ENCODE peak calls at places on chromosomes 1 and 21, in six cellular contexts. Q, B, M, V, I and S are unnamed samples.

GRCh38 chr1:78122389-78122788 is 76.6 kb downstream of the GIPC2 start:
- DNase-seq in B (no peak), M (no peak), Q (no peak), V (no peak), I (no peak), S (no peak)

GRCh38 chr1:194295690-194296089 is 1109.3 kb upstream of the B3GALT2 start:
- DNase-seq in M (no peak), V (no peak), Q (peak), I (peak), B (no peak), S (no peak)

GRCh38 chr21:15740383-15740782 is 10.6 kb downstream of the USP25 start:
- DNase-seq in V (no peak), B (no peak), I (no peak), Q (no peak), M (no peak), S (no peak)

GRCh38 chr21:27734146-27734545 is 767.3 kb upstream of the ADAMTS5 start:
- DNase-seq in Q (no peak), M (no peak), I (no peak), B (no peak), V (peak), S (peak)

GRCh38 chr1:204466416-204467405 is 27.9 kb downstream of the PIK3C2B start:
- DNase-seq in I (no peak), V (no peak), B (peak), Q (no peak), M (peak), S (no peak)

GRCh38 chr1:53661496-53661895 is 77.5 kb downstream of the GLIS1 start:
- DNase-seq in M (no peak), Q (no peak), V (no peak), I (no peak), B (no peak), S (no peak)

GRCh38 chr1:51861669-51862068 is 16.9 kb downstream of the NRDC start:
- DNase-seq in Q (no peak), I (no peak), M (no peak), B (no peak), V (no peak), S (no peak)

GRCh38 chr1:165467706-165468105 is 22.8 kb upstream of the RXRG start:
- DNase-seq in B (no peak), Q (no peak), M (no peak), I (no peak), V (no peak), S (no peak)

GRCh38 chr1:116764466-116764896 is 10.3 kb downstream of the CD2 start:
- DNase-seq in B (no peak), I (no peak), V (no peak), Q (no peak), M (no peak), S (no peak)

GRCh38 chr1:22876359-22877111 is 96.1 kb downstream of the LACTBL1 start:
- DNase-seq in I (no peak), M (no peak), V (no peak), Q (peak), B (no peak), S (peak)

GRCh38 chr21:31714741-31715365 is 17.1 kb downstream of the SCAF4 start:
- DNase-seq in Q (no peak), V (no peak), I (no peak), B (no peak), M (no peak), S (no peak)

GRCh38 chr1:206514821-206515387 is 7.6 kb downstream of the RASSF5 start:
- DNase-seq in B (no peak), I (no peak), V (no peak), Q (no peak), M (no peak), S (no peak)

GRCh38 chr1:236515443-236515958 is 8.3 kb upstream of the LGALS8 start:
- DNase-seq in B (no peak), Q (peak), M (no peak), V (no peak), I (no peak), S (no peak)

GRCh38 chr1:230822092-230822581 is 46.2 kb downstream of the C1orf198 start:
- DNase-seq in Q (no peak), B (no peak), M (no peak), V (peak), I (no peak), S (peak)

GRCh38 chr1:221097479-221098281 is 218.4 kb downstream of the HLX start:
- DNase-seq in M (no peak), V (peak), I (no peak), B (no peak), Q (no peak), S (peak)

GRCh38 chr1:158248122-158248521 is 6.1 kb upstream of the CD1A start:
- DNase-seq in I (peak), Q (no peak), B (no peak), M (no peak), V (no peak), S (no peak)

GRCh38 chr1:220879090-220879508 is at the start of gene HLX:
- DNase-seq in B (peak), I (peak), M (peak), V (peak), Q (peak), S (peak)

GRCh38 chr1:25431495-25432363 is 1.0 kb downstream of the MACO1 start:
- DNase-seq in Q (peak), B (no peak), V (no peak), I (peak), M (no peak), S (no peak)

GRCh38 chr1:111621050-111621449 is 1.5 kb downstream of the RAP1A start:
- DNase-seq in Q (no peak), B (no peak), I (no peak), V (no peak), M (no peak), S (no peak)

GRCh38 chr1:100130552-100131077 is 2.1 kb downstream of the SASS6 start:
- DNase-seq in I (no peak), M (no peak), V (peak), B (no peak), Q (no peak), S (no peak)

GRCh38 chr1:11571906-11572616 is 82.2 kb downstream of the FBXO2 start:
- DNase-seq in V (no peak), M (no peak), B (no peak), Q (no peak), I (no peak), S (no peak)
- TF ChIP-seq CTCF in V (no peak), M (no peak), B (no peak), Q (no peak), I (no peak), S (no peak)

GRCh38 chr1:37480125-37480466 is 5.7 kb downstream of the ZC3H12A start:
- DNase-seq in Q (peak), M (no peak), I (no peak), B (no peak), V (no peak), S (no peak)
- TF ChIP-seq CTCF in Q (no peak), M (no peak), I (no peak), B (no peak), V (no peak), S (no peak)

GRCh38 chr1:46413596-46413985 is 19.5 kb downstream of the FAAH start:
- DNase-seq in I (no peak), M (no peak), B (no peak), V (no peak), Q (no peak), S (no peak)
- TF ChIP-seq CTCF in I (no peak), M (peak), B (peak), V (peak), Q (no peak), S (no peak)

GRCh38 chr1:156065212-156065611 is 4.3 kb downstream of the RAB25 start:
- DNase-seq in Q (no peak), B (no peak), V (no peak), M (no peak), I (no peak), S (no peak)
- TF ChIP-seq CTCF in Q (no peak), B (no peak), V (no peak), M (no peak), I (no peak), S (no peak)

GRCh38 chr1:151189638-151190445 is at the start of gene VPS72:
- DNase-seq in M (peak), B (peak), V (peak), Q (peak), I (peak), S (peak)
- TF ChIP-seq CTCF in M (peak), B (peak), V (no peak), Q (peak), I (no peak), S (no peak)

DNA sequence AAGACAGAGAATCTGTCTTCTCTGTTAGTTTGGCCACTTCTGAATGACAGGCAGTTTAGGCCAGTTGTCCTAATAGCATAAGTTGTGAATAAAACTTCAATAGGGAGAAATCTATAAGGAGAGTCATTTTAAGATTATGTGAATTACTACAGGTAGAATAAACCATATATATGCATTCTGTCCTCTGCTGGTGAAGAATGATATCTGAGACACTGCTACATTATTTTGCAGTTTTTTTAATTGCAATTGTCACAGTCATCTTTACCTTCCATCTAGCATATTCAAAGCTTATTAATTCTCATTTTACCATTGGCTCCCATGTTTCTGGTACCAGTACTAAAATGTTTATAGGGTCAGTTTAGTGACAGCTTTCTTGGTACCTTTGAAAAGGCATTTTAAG is 519.6 kb upstream of the DEPDC1 start:
- DNase-seq in V (no peak), B (no peak), I (no peak), M (no peak), Q (no peak), S (no peak)
- TF ChIP-seq CTCF in V (no peak), B (no peak), I (no peak), M (no peak), Q (no peak), S (no peak)

GRCh38 chr1:59664167-59664566 is 150.6 kb upstream of the HOOK1 start:
- DNase-seq in I (no peak), V (no peak), B (no peak), Q (no peak), M (no peak), S (no peak)

GRCh38 chr1:59667020-59667419 is 147.7 kb upstream of the HOOK1 start:
- DNase-seq in M (no peak), V (no peak), I (no peak), Q (no peak), B (no peak), S (no peak)

GRCh38 chr1:59670662-59671061 is 144.1 kb upstream of the HOOK1 start:
- DNase-seq in Q (no peak), I (no peak), B (no peak), M (no peak), V (no peak), S (no peak)

GRCh38 chr1:59669752-59670312 is 144.9 kb upstream of the HOOK1 start:
- DNase-seq in B (peak), M (no peak), Q (peak), I (no peak), V (peak), S (no peak)

GRCh38 chr1:59666106-59666505 is 148.6 kb upstream of the HOOK1 start:
- DNase-seq in M (no peak), V (no peak), I (no peak), B (no peak), Q (no peak), S (no peak)
- TF ChIP-seq CTCF in M (no peak), V (no peak), I (no peak), B (no peak), Q (peak), S (peak)